ENCODE peak calls at places on chromosomes 13 and 19, in six cellular contexts. W, U, V, Q, J and K are unnamed samples.
A peak's percentile ranks its signal among the peaks of the same experiment; 100 is the strongest.

GRCh38 chr19:49771674-49772139 is 4.9 kb downstream of the AP2A1 start:
- DNase-seq in J (no peak), W (no peak), Q (no peak), U (no peak), V (no peak), K (no peak)

GRCh38 chr19:45876411-45877197 is 9.3 kb downstream of the IRF2BP1 start:
- DNase-seq in W (peak; percentile 67), V (no peak), J (no peak), U (peak; percentile 16), Q (peak; percentile 70), K (peak; percentile 60)

GRCh38 chr19:56111601-56112312 is 9.3 kb downstream of the ZNF787 start:
- DNase-seq in V (no peak), J (no peak), W (no peak), Q (no peak), U (no peak), K (no peak)

GRCh38 chr19:1259873-1260748 is 9.0 kb upstream of the CIRBP start:
- DNase-seq in W (peak; percentile 67), U (no peak), J (no peak), V (no peak), Q (no peak), K (no peak)

GRCh38 chr13:51793570-51794273 is 10.2 kb downstream of the DHRS12 start:
- DNase-seq in Q (peak; percentile 85), V (no peak), W (peak; percentile 47), J (no peak), U (peak; percentile 91), K (no peak)

GRCh38 chr19:2261438-2262172 is 5.4 kb upstream of the JSRP1 start:
- DNase-seq in U (no peak), J (no peak), V (no peak), W (peak; percentile 51), Q (no peak), K (no peak)

GRCh38 chr19:4067396-4068057 is 828 bp upstream of the ZBTB7A start:
- DNase-seq in Q (no peak), U (no peak), W (no peak), J (no peak), V (no peak), K (peak; percentile 31)

GRCh38 chr19:8373867-8374813 is 10.2 kb downstream of the ANGPTL4 start:
- DNase-seq in V (no peak), W (no peak), U (no peak), Q (no peak), J (no peak), K (no peak)

GRCh38 chr19:50300051-50300450 is 29.1 kb downstream of the KCNC3 start:
- DNase-seq in Q (no peak), W (no peak), J (no peak), U (peak; percentile 4), V (no peak), K (no peak)

GRCh38 chr19:50492303-50493052 is 15.8 kb upstream of the GARIN5A start:
- DNase-seq in J (no peak), V (no peak), U (no peak), Q (peak; percentile 17), W (peak; percentile 44), K (peak; percentile 39)

GRCh38 chr13:97194473-97194872 is 27.7 kb upstream of the MBNL2 start:
- DNase-seq in Q (no peak), J (no peak), V (no peak), W (peak; percentile 91), U (peak; percentile 78), K (no peak)

GRCh38 chr13:95512957-95513356 is 39.6 kb upstream of the CLDN10 start:
- DNase-seq in Q (no peak), J (no peak), V (no peak), W (no peak), U (no peak), K (no peak)

GRCh38 chr13:51467730-51468129 is 14.9 kb upstream of the INTS6 start:
- DNase-seq in Q (no peak), V (no peak), U (no peak), J (no peak), W (no peak), K (no peak)

GRCh38 chr13:113599396-113599795 is 14.8 kb downstream of the TFDP1 start:
- DNase-seq in J (no peak), W (no peak), V (no peak), Q (no peak), U (no peak), K (peak; percentile 12)

GRCh38 chr13:113029487-113030258 is 60.7 kb downstream of the MCF2L start:
- DNase-seq in W (peak; percentile 61), J (no peak), U (no peak), Q (peak; percentile 8), V (peak; percentile 59), K (peak; percentile 77)

GRCh38 chr13:25468330-25469178 is 96.8 kb downstream of the ATP8A2 start:
- DNase-seq in J (no peak), U (no peak), W (peak; percentile 70), V (peak; percentile 54), Q (no peak), K (peak; percentile 82)

GRCh38 chr13:42968906-42969305 is 23.1 kb downstream of the EPSTI1 start:
- DNase-seq in W (peak; percentile 60), V (no peak), J (no peak), U (no peak), Q (no peak), K (peak; percentile 77)

GRCh38 chr19:7869453-7869909 is 4.7 kb downstream of the PRR36 start:
- DNase-seq in W (peak; percentile 70), V (no peak), Q (peak; percentile 61), U (peak; percentile 28), J (no peak), K (peak; percentile 81)

GRCh38 chr13:97834255-97834654 is 119.2 kb upstream of the IPO5 start:
- DNase-seq in U (no peak), V (no peak), Q (no peak), W (no peak), J (no peak), K (no peak)

GRCh38 chr13:50119593-50119992 is 104.3 kb downstream of the KCNRG start:
- DNase-seq in U (peak; percentile 53), J (no peak), Q (peak; percentile 34), W (no peak), V (no peak), K (no peak)

DNA sequence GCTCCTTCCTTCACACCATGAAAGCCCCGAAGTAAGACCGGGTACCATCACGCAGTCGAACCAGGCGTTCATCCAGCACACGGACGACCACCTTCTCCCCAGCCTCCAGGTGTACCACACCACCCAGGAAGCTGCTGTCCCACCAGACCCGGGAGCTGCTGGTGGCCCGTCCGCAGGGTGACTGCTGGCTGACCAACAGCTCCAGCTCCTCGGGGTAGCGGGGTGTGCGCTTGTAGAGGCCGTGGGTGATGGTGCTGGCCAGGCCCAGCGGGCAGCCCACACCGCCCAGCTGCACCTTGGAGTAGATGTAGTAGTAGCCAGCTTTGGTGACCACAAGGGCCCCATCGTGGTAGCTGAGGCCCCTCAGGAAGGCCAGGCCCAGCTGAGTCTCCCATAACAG is 5.0 kb downstream of the TNFSF14 start:
- DNase-seq in U (no peak), V (no peak), Q (no peak), W (no peak), J (no peak), K (no peak)
- H2BK15ac ChIP-seq in U (no peak overlapping the region), V (no peak overlapping the region), Q (no peak overlapping the region), W (no peak overlapping the region), J (no peak overlapping the region), K (no peak overlapping the region)

GRCh38 chr19:13015361-13016231 is 20.3 kb downstream of the NFIX start:
- DNase-seq in U (peak; percentile 33), J (no peak), W (peak; percentile 34), V (no peak), Q (no peak), K (peak; percentile 69)
- H3K23ac ChIP-seq in U (peak overlapping the region; percentile 80), J (no peak overlapping the region), W (peak overlapping the region; percentile 72), V (peak overlapping the region; percentile 37), Q (no peak overlapping the region), K (no peak overlapping the region)

GRCh38 chr19:40339018-40339728 is 9.0 kb downstream of the C19orf47 start:
- DNase-seq in J (no peak), Q (no peak), U (no peak), V (no peak), W (no peak), K (no peak)

GRCh38 chr19:40342644-40343311 is 5.4 kb downstream of the C19orf47 start:
- DNase-seq in V (no peak), Q (no peak), U (no peak), J (no peak), W (no peak), K (no peak)

GRCh38 chr19:40337594-40337993 is 10.6 kb downstream of the C19orf47 start:
- DNase-seq in U (no peak), Q (no peak), V (no peak), W (no peak), J (no peak), K (no peak)

GRCh38 chr19:40344422-40344821 is 3.8 kb downstream of the C19orf47 start:
- DNase-seq in J (no peak), W (no peak), U (no peak), Q (no peak), V (no peak), K (no peak)

DNA sequence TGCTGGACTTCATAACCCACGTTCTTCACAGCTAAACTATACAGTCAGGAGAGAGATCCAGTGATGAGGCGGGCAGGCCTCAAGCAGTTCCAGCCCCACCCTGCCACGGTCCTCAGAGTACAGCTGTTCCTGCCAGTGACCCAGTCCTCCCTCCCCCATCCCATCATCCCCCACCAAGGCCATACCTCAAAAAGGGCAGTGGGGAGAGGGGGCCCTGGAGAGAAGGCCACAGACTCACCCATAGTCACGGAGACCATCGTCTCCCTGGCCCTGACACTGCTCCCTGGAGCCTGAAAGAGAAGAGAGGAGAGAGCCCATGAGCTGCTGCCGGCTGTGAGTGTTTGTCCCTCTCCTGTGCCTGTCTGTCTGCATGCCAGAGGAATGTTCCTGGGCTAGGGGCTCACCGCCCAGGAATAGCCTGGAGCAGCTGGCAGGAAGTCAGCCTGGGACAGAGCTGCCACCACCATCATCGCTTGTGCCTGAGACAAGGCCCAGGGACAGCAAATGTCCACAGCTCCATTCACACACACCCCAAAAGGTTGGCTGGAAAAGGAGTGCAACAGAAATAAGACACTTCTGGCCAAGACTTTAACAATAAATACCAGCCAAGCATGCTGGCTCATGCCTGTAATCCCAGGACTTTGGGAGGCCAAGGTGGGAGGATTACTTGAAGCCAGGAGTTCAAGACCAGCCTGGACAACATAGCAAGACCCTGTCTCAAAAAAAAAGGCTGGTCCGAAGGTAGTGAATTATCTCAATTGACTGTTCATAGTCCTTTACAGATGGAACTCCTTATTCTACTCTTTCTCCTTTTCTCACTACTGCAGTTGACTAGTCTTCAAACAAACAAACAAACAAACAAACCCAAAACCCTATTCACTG is 6.4 kb downstream of the C19orf47 start:
- DNase-seq in Q (no peak), U (no peak), W (peak; percentile 20), J (no peak), V (no peak), K (no peak)
- H4K8ac ChIP-seq in Q (peak overlapping the region; percentile 47), U (peak overlapping the region; percentile 51), W (no peak overlapping the region), J (no peak overlapping the region), V (no peak overlapping the region), K (no peak overlapping the region)

GRCh38 chr13:20773194-20774080 is at the start of gene EEF1AKMT1:
- DNase-seq in U (peak; percentile 91), V (peak; percentile 87), Q (peak; percentile 92), W (peak; percentile 96), J (peak; percentile 79), K (peak; percentile 95)

GRCh38 chr13:20779405-20779804 is 5.6 kb upstream of the EEF1AKMT1 start:
- DNase-seq in W (peak; percentile 18), V (no peak), Q (no peak), U (no peak), J (no peak), K (no peak)

GRCh38 chr13:20775961-20776360 is 2.2 kb upstream of the EEF1AKMT1 start:
- DNase-seq in V (no peak), J (no peak), Q (no peak), W (peak; percentile 62), U (no peak), K (no peak)

GRCh38 chr13:20774746-20775145 is 985 bp upstream of the EEF1AKMT1 start:
- DNase-seq in W (no peak), U (no peak), V (no peak), J (no peak), Q (no peak), K (no peak)

GRCh38 chr13:20776751-20777150 is 3.0 kb upstream of the EEF1AKMT1 start:
- DNase-seq in W (peak; percentile 34), Q (no peak), U (no peak), J (no peak), V (no peak), K (no peak)
- H2BK15ac ChIP-seq in W (no peak overlapping the region), Q (no peak overlapping the region), U (no peak overlapping the region), J (no peak overlapping the region), V (no peak overlapping the region), K (no peak overlapping the region)